ENCODE peak calls at places on chromosome 10, in five cellular contexts. One of them, this sample, is unnamed.

GRCh38 chr10:116836902-116837513 is 12.3 kb upstream of the ENO4 start:
- DNase-seq in heart left ventricle: no peak
- DNase-seq in right lobe of liver: no peak
- DNase-seq in fibroblast of lung: no peak
- DNase-seq in adrenal gland: no peak
- DNase-seq in this sample: no peak

GRCh38 chr10:103792547-103792946 is 62.8 kb downstream of the SH3PXD2A start:
- DNase-seq in heart left ventricle: no peak
- DNase-seq in fibroblast of lung: peak; percentile 27
- DNase-seq in adrenal gland: no peak
- DNase-seq in right lobe of liver: no peak
- DNase-seq in this sample: peak; percentile 34

GRCh38 chr10:50541921-50542320 is 81.8 kb downstream of the SGMS1 start:
- DNase-seq in right lobe of liver: no peak
- DNase-seq in heart left ventricle: no peak
- DNase-seq in adrenal gland: no peak
- DNase-seq in fibroblast of lung: no peak
- DNase-seq in this sample: no peak

GRCh38 chr10:5594271-5595036 is 69.7 kb downstream of the CALML3 start:
- DNase-seq in fibroblast of lung: peak; percentile 76
- DNase-seq in heart left ventricle: no peak
- DNase-seq in right lobe of liver: no peak
- DNase-seq in adrenal gland: no peak
- DNase-seq in this sample: peak; percentile 5

GRCh38 chr10:70651661-70652060 is 20.6 kb upstream of the ADAMTS14 start:
- DNase-seq in heart left ventricle: no peak
- DNase-seq in right lobe of liver: no peak
- DNase-seq in fibroblast of lung: no peak
- DNase-seq in adrenal gland: no peak
- DNase-seq in this sample: no peak

GRCh38 chr10:3814832-3815209 is 29.8 kb upstream of the KLF6 start:
- DNase-seq in adrenal gland: no peak
- DNase-seq in heart left ventricle: no peak
- DNase-seq in right lobe of liver: no peak
- DNase-seq in fibroblast of lung: no peak
- DNase-seq in this sample: no peak

GRCh38 chr10:14884082-14884481 is 5.4 kb downstream of the SUV39H2 start:
- DNase-seq in adrenal gland: no peak
- DNase-seq in fibroblast of lung: no peak
- DNase-seq in heart left ventricle: no peak
- DNase-seq in right lobe of liver: no peak
- DNase-seq in this sample: no peak

GRCh38 chr10:42951486-42952251 is 125.2 kb upstream of the RET start:
- DNase-seq in heart left ventricle: peak; percentile 68
- DNase-seq in fibroblast of lung: no peak
- DNase-seq in adrenal gland: no peak
- DNase-seq in right lobe of liver: peak; percentile 67
- DNase-seq in this sample: peak; percentile 53

GRCh38 chr10:33837736-33838135 is 503.3 kb upstream of the NRP1 start:
- DNase-seq in right lobe of liver: no peak
- DNase-seq in fibroblast of lung: no peak
- DNase-seq in heart left ventricle: no peak
- DNase-seq in adrenal gland: no peak
- DNase-seq in this sample: no peak

GRCh38 chr10:77165445-77166316 is 471.9 kb downstream of the KCNMA1 start:
- DNase-seq in heart left ventricle: no peak
- DNase-seq in adrenal gland: peak; percentile 35
- DNase-seq in right lobe of liver: no peak
- DNase-seq in fibroblast of lung: peak; percentile 55
- DNase-seq in this sample: no peak

GRCh38 chr10:76428541-76429330 is 997.3 kb downstream of the LRMDA start:
- DNase-seq in heart left ventricle: no peak
- DNase-seq in right lobe of liver: no peak
- DNase-seq in adrenal gland: peak; percentile 23
- DNase-seq in fibroblast of lung: peak; percentile 94
- DNase-seq in this sample: no peak

GRCh38 chr10:133462512-133463305 is 9.0 kb downstream of the SCART1 start:
- DNase-seq in adrenal gland: no peak
- DNase-seq in fibroblast of lung: no peak
- DNase-seq in heart left ventricle: no peak
- DNase-seq in right lobe of liver: no peak
- DNase-seq in this sample: no peak

GRCh38 chr10:127117125-127117524 is 79.3 kb downstream of the INSYN2A start:
- DNase-seq in adrenal gland: peak; percentile 55
- DNase-seq in heart left ventricle: peak; percentile 55
- DNase-seq in right lobe of liver: peak; percentile 51
- DNase-seq in fibroblast of lung: peak; percentile 57
- DNase-seq in this sample: no peak

GRCh38 chr10:102118867-102119266 is 1.3 kb downstream of the LDB1 start:
- DNase-seq in fibroblast of lung: peak; percentile 12
- DNase-seq in adrenal gland: peak; percentile 62
- DNase-seq in heart left ventricle: no peak
- DNase-seq in right lobe of liver: no peak
- DNase-seq in this sample: peak; percentile 61

GRCh38 chr10:33542747-33543505 is 208.5 kb upstream of the NRP1 start:
- DNase-seq in heart left ventricle: no peak
- DNase-seq in right lobe of liver: no peak
- DNase-seq in fibroblast of lung: peak; percentile 31
- DNase-seq in adrenal gland: no peak
- DNase-seq in this sample: no peak

GRCh38 chr10:9602930-9603459 is 1414.7 kb upstream of the CELF2 start:
- DNase-seq in fibroblast of lung: no peak
- DNase-seq in heart left ventricle: no peak
- DNase-seq in right lobe of liver: no peak
- DNase-seq in adrenal gland: no peak
- DNase-seq in this sample: no peak

GRCh38 chr10:122142652-122143237 is 128.4 kb upstream of the BTBD16 start:
- DNase-seq in right lobe of liver: peak; percentile 48
- DNase-seq in adrenal gland: no peak
- DNase-seq in heart left ventricle: no peak
- DNase-seq in fibroblast of lung: no peak
- DNase-seq in this sample: no peak

GRCh38 chr10:30804478-30805055 is 175.0 kb upstream of the LYZL2 start:
- DNase-seq in right lobe of liver: no peak
- DNase-seq in heart left ventricle: peak; percentile 83
- DNase-seq in fibroblast of lung: peak; percentile 52
- DNase-seq in adrenal gland: no peak
- DNase-seq in this sample: no peak

GRCh38 chr10:49187950-49188761 is at the start of gene TMEM273:
- DNase-seq in fibroblast of lung: peak; percentile 37
- DNase-seq in right lobe of liver: peak; percentile 73
- DNase-seq in heart left ventricle: peak; percentile 90
- DNase-seq in adrenal gland: peak; percentile 64
- DNase-seq in this sample: peak; percentile 80

GRCh38 chr10:42836771-42837468 is 54.3 kb downstream of the BMS1 start:
- DNase-seq in heart left ventricle: no peak
- DNase-seq in fibroblast of lung: peak; percentile 31
- DNase-seq in right lobe of liver: no peak
- DNase-seq in adrenal gland: no peak
- DNase-seq in this sample: no peak

DNA sequence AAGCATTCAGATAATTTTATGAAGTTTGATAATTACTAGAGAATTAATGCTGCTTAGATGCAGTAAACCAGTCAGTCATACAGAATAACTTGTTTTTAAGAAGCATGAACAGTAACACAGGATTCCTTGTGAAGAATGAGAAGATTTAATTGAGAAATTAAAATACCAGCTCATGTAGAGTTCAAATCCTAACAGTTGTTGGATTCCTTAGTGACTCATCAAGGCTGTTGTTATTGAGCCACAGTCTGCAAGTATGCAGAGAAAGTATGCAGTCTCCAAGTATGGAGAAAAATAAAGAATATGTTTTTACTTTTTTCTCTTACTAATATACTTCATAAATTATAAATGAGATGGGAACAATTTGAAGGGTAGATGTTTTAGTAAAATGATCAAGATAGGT is 30.2 kb upstream of the CYP26C1 start:
- DNase-seq in fibroblast of lung: peak; percentile 84
- DNase-seq in heart left ventricle: no peak
- DNase-seq in right lobe of liver: no peak
- DNase-seq in adrenal gland: peak; percentile 16
- DNase-seq in this sample: no peak
- H3K27ac ChIP-seq in fibroblast of lung: peak overlapping the region; percentile 48
- H3K27ac ChIP-seq in heart left ventricle: no peak overlapping the region
- H3K27ac ChIP-seq in right lobe of liver: no peak overlapping the region
- H3K27ac ChIP-seq in adrenal gland: no peak overlapping the region
- H3K27ac ChIP-seq in this sample: no peak overlapping the region

GRCh38 chr10:89001428-89002072 is 11.0 kb downstream of the FAS start:
- DNase-seq in adrenal gland: no peak
- DNase-seq in right lobe of liver: no peak
- DNase-seq in heart left ventricle: no peak
- DNase-seq in fibroblast of lung: peak; percentile 41
- DNase-seq in this sample: no peak
- H3K27ac ChIP-seq in adrenal gland: no peak overlapping the region
- H3K27ac ChIP-seq in right lobe of liver: no peak overlapping the region
- H3K27ac ChIP-seq in heart left ventricle: peak overlapping the region; percentile 52
- H3K27ac ChIP-seq in fibroblast of lung: peak overlapping the region; percentile 70
- H3K27ac ChIP-seq in this sample: peak overlapping the region; percentile 71

DNA sequence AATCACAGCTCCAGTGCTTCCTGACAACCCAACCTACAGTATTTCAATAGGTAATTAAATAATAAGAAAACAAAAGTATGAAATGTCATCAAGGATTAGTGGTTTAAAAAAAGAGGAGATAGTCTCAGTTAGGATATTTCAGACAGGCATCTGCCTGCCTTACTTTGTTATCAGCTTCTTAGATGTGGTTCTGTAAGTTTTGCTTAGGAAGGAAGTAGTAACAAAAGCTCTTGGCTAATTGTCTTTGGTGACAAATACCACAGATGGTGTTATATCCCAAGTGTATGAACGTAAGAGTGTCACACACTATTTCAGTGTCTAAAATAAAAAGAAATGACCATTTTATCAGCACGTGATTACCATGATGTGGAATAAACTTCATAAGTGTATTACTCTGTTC is 9.8 kb upstream of the ACTA2 start:
- DNase-seq in right lobe of liver: no peak
- DNase-seq in adrenal gland: no peak
- DNase-seq in heart left ventricle: no peak
- DNase-seq in fibroblast of lung: no peak
- DNase-seq in this sample: no peak
- H3K27ac ChIP-seq in right lobe of liver: no peak overlapping the region
- H3K27ac ChIP-seq in adrenal gland: no peak overlapping the region
- H3K27ac ChIP-seq in heart left ventricle: no peak overlapping the region
- H3K27ac ChIP-seq in fibroblast of lung: no peak overlapping the region
- H3K27ac ChIP-seq in this sample: no peak overlapping the region

DNA sequence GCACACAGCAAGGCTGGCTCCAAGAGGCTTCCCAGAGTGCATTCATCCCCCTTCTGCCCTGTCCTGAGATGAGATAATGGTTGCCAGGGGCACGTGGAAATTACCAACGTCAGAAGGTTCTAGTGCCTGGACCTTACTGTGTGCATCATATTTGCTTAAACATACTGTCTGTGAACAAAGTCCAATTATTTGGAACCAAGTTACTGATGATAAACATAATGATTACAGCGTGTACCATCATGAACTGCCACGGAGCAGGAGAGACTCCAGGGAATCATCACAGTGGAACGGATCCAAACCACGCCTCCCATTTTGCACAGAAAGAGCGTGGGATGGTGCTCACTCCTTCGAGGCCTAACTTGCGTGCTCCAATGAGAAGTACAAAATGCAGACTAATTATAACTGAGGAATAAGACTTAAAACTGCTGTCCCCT is 182.0 kb downstream of the CAMK1D start:
- DNase-seq in heart left ventricle: peak; percentile 59
- DNase-seq in adrenal gland: peak; percentile 22
- DNase-seq in fibroblast of lung: no peak
- DNase-seq in right lobe of liver: peak; percentile 67
- DNase-seq in this sample: no peak
- H3K27ac ChIP-seq in heart left ventricle: peak overlapping the region; percentile 20
- H3K27ac ChIP-seq in adrenal gland: no peak overlapping the region
- H3K27ac ChIP-seq in fibroblast of lung: no peak overlapping the region
- H3K27ac ChIP-seq in right lobe of liver: peak overlapping the region; percentile 62
- H3K27ac ChIP-seq in this sample: no peak overlapping the region

DNA sequence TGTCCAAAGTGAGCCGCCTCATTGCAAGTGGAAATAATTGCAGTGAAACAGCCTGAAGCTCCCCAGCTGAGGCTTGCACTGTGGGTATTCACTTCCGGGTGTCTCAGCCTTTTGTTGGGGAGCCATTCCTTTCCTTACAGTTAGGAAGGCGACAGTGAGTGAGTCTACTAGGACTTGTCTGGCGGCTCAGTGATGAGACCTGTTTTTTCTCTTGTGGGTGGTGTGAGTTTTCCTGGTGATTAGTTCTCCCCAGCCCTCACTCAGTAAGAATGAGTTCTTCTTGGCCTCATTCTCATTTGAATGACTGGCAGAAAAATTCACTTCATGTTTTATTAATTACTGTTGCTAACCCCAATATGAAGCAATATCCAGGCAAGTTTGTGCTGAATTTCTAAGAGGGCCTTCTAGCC is 2.6 kb downstream of the PGAM1 start:
- DNase-seq in right lobe of liver: no peak
- DNase-seq in heart left ventricle: no peak
- DNase-seq in fibroblast of lung: peak; percentile 51
- DNase-seq in adrenal gland: no peak
- DNase-seq in this sample: no peak
- H3K27ac ChIP-seq in right lobe of liver: no peak overlapping the region
- H3K27ac ChIP-seq in heart left ventricle: no peak overlapping the region
- H3K27ac ChIP-seq in fibroblast of lung: peak overlapping the region; percentile 66
- H3K27ac ChIP-seq in adrenal gland: peak overlapping the region; percentile 28
- H3K27ac ChIP-seq in this sample: peak overlapping the region; percentile 85

DNA sequence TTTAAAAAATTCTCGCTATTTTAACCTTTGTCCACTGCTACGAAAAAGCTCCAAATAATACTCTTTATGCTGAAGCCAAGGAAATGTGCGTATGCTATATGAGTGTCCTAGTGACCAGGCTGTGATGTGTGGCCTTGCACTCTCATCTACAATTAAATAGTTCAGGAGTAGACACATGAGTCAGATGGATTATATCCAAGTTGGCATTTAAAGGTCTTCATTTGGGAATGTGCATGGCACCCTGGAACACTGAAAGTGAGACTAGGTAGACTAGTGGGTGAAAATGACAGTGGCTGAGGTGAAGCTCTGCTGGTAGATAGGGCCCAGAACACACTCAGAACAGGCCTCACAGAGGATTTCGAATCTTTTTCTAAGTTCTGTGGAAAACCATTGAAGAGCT is 604.1 kb upstream of the LRRTM3 start:
- DNase-seq in heart left ventricle: no peak
- DNase-seq in fibroblast of lung: no peak
- DNase-seq in adrenal gland: no peak
- DNase-seq in right lobe of liver: no peak
- DNase-seq in this sample: no peak
- H3K27ac ChIP-seq in heart left ventricle: peak overlapping the region; percentile 30
- H3K27ac ChIP-seq in fibroblast of lung: no peak overlapping the region
- H3K27ac ChIP-seq in adrenal gland: no peak overlapping the region
- H3K27ac ChIP-seq in right lobe of liver: peak overlapping the region; percentile 70
- H3K27ac ChIP-seq in this sample: no peak overlapping the region

GRCh38 chr10:112375721-112376577 is 2.0 kb downstream of the ACSL5 start:
- DNase-seq in right lobe of liver: peak; percentile 84
- DNase-seq in heart left ventricle: peak; percentile 64
- DNase-seq in adrenal gland: peak; percentile 62
- DNase-seq in fibroblast of lung: peak; percentile 18
- DNase-seq in this sample: peak; percentile 82
- H3K27ac ChIP-seq in right lobe of liver: peak overlapping the region; percentile 86
- H3K27ac ChIP-seq in heart left ventricle: peak overlapping the region; percentile 84
- H3K27ac ChIP-seq in adrenal gland: peak overlapping the region; percentile 62
- H3K27ac ChIP-seq in fibroblast of lung: peak overlapping the region; percentile 48
- H3K27ac ChIP-seq in this sample: peak overlapping the region; percentile 91

This sample was measured in lower lobe of right lung.